ENCODE peak calls at places on chromosome 12, in ten cellular contexts. D is Panc1; V is stimulated activated naive CD4-positive, alpha-beta T cell; X is tibial nerve; O is Karpas-422; P is activated CD8-positive, alpha-beta memory T cell treated with anti-CD3 and anti-CD28 coated beads, Interleukin-2, amount 10 ng/mL, durations not matched to agents 7 days and 5 days; Z is stimulated activated CD4-positive, alpha-beta T cell treated with anti-CD3 and anti-CD28 coated beads, Interleukin-2, amount 100 ng/mL, for 24 hours; C is AG20443; G is CD8-positive, alpha-beta memory T cell; Y is NCI-H1092 treated with DMSO at 0.1 percent for 48 hours. B is an unnamed sample.

GRCh38 chr12:6089041-6089823 is 35.2 kb downstream of the VWF start:
- DNase-seq in V (no peak), D (no peak), Z (no peak), O (no peak), G (no peak), P (no peak), X (no peak), Y (no peak), C (no peak), B (no peak)

GRCh38 chr12:127063339-127064090 is 1203.5 kb upstream of the TMEM132C start:
- DNase-seq in O (no peak), D (no peak), C (no peak), X (no peak), Z (no peak), G (no peak), V (no peak), Y (no peak), P (no peak), B (no peak)

GRCh38 chr12:115710104-115710564 is 567.4 kb downstream of the MED13L start:
- DNase-seq in X (peak; percentile 14), G (no peak), Y (peak; percentile 74), O (no peak), Z (no peak), P (no peak), C (peak; percentile 52), D (no peak), V (no peak), B (peak; percentile 34)

GRCh38 chr12:52091061-52091460 is 11.6 kb downstream of the SMIM41 start:
- DNase-seq in Y (no peak), D (no peak), G (no peak), Z (no peak), X (no peak), V (no peak), C (no peak), O (no peak), P (no peak), B (no peak)

GRCh38 chr12:90574676-90575075 is 380.3 kb downstream of the CCER1 start:
- DNase-seq in D (no peak), G (no peak), C (no peak), V (no peak), O (no peak), P (no peak), Y (no peak), Z (no peak), X (no peak), B (no peak)

GRCh38 chr12:88579941-88580871 is at the start of gene KITLG:
- DNase-seq in G (no peak), Z (no peak), P (no peak), C (peak; percentile 94), O (no peak), D (no peak), V (no peak), X (peak; percentile 72), Y (peak; percentile 84), B (peak; percentile 83)

GRCh38 chr12:92621312-92621711 is 81.5 kb upstream of the PLEKHG7 start:
- DNase-seq in G (no peak), O (no peak), D (no peak), Y (no peak), X (no peak), C (no peak), P (no peak), Z (no peak), V (no peak), B (no peak)

GRCh38 chr12:82203076-82203475 is 155.1 kb downstream of the CCDC59 start:
- DNase-seq in C (no peak), D (no peak), X (no peak), Y (no peak), P (no peak), O (no peak), G (no peak), Z (no peak), V (no peak), B (no peak)

GRCh38 chr12:77796775-77797174 is 33.9 kb upstream of the NAV3 start:
- DNase-seq in Y (no peak), G (no peak), D (no peak), P (no peak), V (no peak), O (no peak), C (no peak), Z (no peak), X (no peak), B (no peak)

GRCh38 chr12:75341873-75342272 is 7.4 kb downstream of the GLIPR1L1 start:
- DNase-seq in Z (no peak), V (no peak), G (no peak), X (no peak), C (no peak), D (no peak), P (no peak), Y (no peak), O (no peak), B (no peak)

GRCh38 chr12:45434094-45434493 is 218.2 kb downstream of the ANO6 start:
- DNase-seq in P (no peak), Y (no peak), O (no peak), V (no peak), G (no peak), D (no peak), Z (no peak), X (no peak), C (no peak), B (no peak)

GRCh38 chr12:46268349-46268616 is 560 bp downstream of the SLC38A1 start:
- DNase-seq in V (peak; percentile 45), O (no peak), Z (no peak), X (no peak), G (no peak), Y (no peak), C (peak; percentile 26), D (no peak), P (no peak), B (no peak)

GRCh38 chr12:30996255-30996654 is 69.7 kb downstream of the TSPAN11 start:
- DNase-seq in D (no peak), X (no peak), G (no peak), C (peak; percentile 67), Z (no peak), P (no peak), O (no peak), V (no peak), Y (no peak), B (no peak)

GRCh38 chr12:47077206-47078085 is 2.0 kb upstream of the PCED1B start:
- DNase-seq in P (no peak), Y (no peak), V (no peak), C (no peak), Z (no peak), G (no peak), D (no peak), O (no peak), X (no peak), B (no peak)

GRCh38 chr12:21665816-21666215 is 8.2 kb upstream of the LDHB start:
- DNase-seq in X (no peak), Z (no peak), Y (no peak), G (no peak), V (no peak), O (peak; percentile 61), C (no peak), D (no peak), P (no peak), B (no peak)

GRCh38 chr12:46461459-46461858 is 88.9 kb upstream of the SLC38A2 start:
- DNase-seq in O (no peak), C (no peak), G (no peak), X (peak; percentile 23), V (no peak), Z (no peak), P (no peak), Y (no peak), D (no peak), B (peak; percentile 30)